ENCODE peak calls at places on chromosomes 11 and 22, in six cellular contexts. T, Z, B, H, U and V are unnamed samples.

GRCh38 chr11:60871378-60872061 is 4.2 kb downstream of the ZP1 start:
- DNase-seq in T (no peak), Z (peak; percentile 38), B (no peak), H (no peak), U (no peak), V (no peak)

GRCh38 chr11:34978236-34979191 is 62.1 kb downstream of the PDHX start:
- DNase-seq in T (no peak), Z (no peak), B (no peak), H (no peak), U (no peak), V (no peak)

GRCh38 chr22:44298331-44299087 is 14.2 kb downstream of the SHISAL1 start:
- DNase-seq in T (no peak), Z (no peak), B (no peak), H (no peak), U (no peak), V (no peak)

GRCh38 chr22:28074526-28074925 is 155.5 kb upstream of the PITPNB start:
- DNase-seq in T (no peak), Z (no peak), B (no peak), H (no peak), U (no peak), V (no peak)

GRCh38 chr11:115425816-115426215 is 78.4 kb downstream of the CADM1 start:
- DNase-seq in T (no peak), Z (no peak), B (no peak), H (no peak), U (no peak), V (no peak)

GRCh38 chr22:41341990-41342389 is 39.8 kb upstream of the TEF start:
- DNase-seq in T (no peak), Z (no peak), B (no peak), H (no peak), U (no peak), V (peak; percentile 8)

GRCh38 chr11:59175104-59175503 is 3.2 kb downstream of the DTX4 start:
- DNase-seq in T (no peak), Z (no peak), B (no peak), H (no peak), U (no peak), V (no peak)

GRCh38 chr11:105489431-105489830 is 120.4 kb upstream of the GRIA4 start:
- DNase-seq in T (no peak), Z (no peak), B (no peak), H (no peak), U (no peak), V (no peak)

GRCh38 chr11:1566381-1567051 is 5.6 kb downstream of the DUSP8 start:
- DNase-seq in T (no peak), Z (no peak), B (no peak), H (no peak), U (no peak), V (no peak)

GRCh38 chr11:35618497-35619029 is 303 bp downstream of the FJX1 start:
- DNase-seq in T (no peak), Z (no peak), B (no peak), H (no peak), U (no peak), V (no peak)

GRCh38 chr11:13277719-13278619 is at the start of gene BMAL1:
- DNase-seq in T (no peak), Z (no peak), B (no peak), H (no peak), U (peak; percentile 55), V (peak; percentile 16)

GRCh38 chr22:31085493-31085824 is 4.3 kb downstream of the SMTN start:
- DNase-seq in T (no peak), Z (no peak), B (no peak), H (peak; percentile 64), U (no peak), V (no peak)

GRCh38 chr11:75789521-75789920 is 20.9 kb downstream of the DGAT2 start:
- DNase-seq in T (no peak), Z (no peak), B (no peak), H (no peak), U (no peak), V (no peak)

GRCh38 chr11:130710442-130711101 is 205.7 kb downstream of the SNX19 start:
- DNase-seq in T (no peak), Z (peak; percentile 71), B (peak; percentile 59), H (no peak), U (no peak), V (no peak)

GRCh38 chr11:121577106-121577505 is 124.3 kb upstream of the SORL1-AS1 start:
- DNase-seq in T (no peak), Z (no peak), B (no peak), H (no peak), U (no peak), V (no peak)

GRCh38 chr11:77035580-77035979 is 1.4 kb downstream of the B3GNT6 start:
- DNase-seq in T (no peak), Z (no peak), B (no peak), H (no peak), U (no peak), V (no peak)

GRCh38 chr11:27355575-27356104 is 7.4 kb downstream of the CCDC34 start:
- DNase-seq in T (no peak), Z (no peak), B (no peak), H (no peak), U (no peak), V (no peak)

GRCh38 chr11:66543263-66544107 is 2.4 kb downstream of the ZDHHC24 start:
- DNase-seq in T (no peak), Z (peak; percentile 47), B (no peak), H (no peak), U (peak; percentile 70), V (no peak)

GRCh38 chr22:25692965-25693565 is 48.9 kb upstream of the MYO18B start:
- DNase-seq in T (no peak), Z (no peak), B (no peak), H (no peak), U (no peak), V (no peak)

GRCh38 chr11:113174862-113175261 is 139.5 kb upstream of the TTC12 start:
- DNase-seq in T (no peak), Z (no peak), B (no peak), H (no peak), U (no peak), V (no peak)

GRCh38 chr22:18968011-18968749 is 32.1 kb upstream of the PRODH start:
- DNase-seq in T (no peak), Z (peak; percentile 22), B (no peak), H (no peak), U (no peak), V (no peak)

GRCh38 chr22:35116817-35117216 is 50.9 kb downstream of the ISX start:
- DNase-seq in T (no peak), Z (no peak), B (no peak), H (no peak), U (no peak), V (no peak)

DNA sequence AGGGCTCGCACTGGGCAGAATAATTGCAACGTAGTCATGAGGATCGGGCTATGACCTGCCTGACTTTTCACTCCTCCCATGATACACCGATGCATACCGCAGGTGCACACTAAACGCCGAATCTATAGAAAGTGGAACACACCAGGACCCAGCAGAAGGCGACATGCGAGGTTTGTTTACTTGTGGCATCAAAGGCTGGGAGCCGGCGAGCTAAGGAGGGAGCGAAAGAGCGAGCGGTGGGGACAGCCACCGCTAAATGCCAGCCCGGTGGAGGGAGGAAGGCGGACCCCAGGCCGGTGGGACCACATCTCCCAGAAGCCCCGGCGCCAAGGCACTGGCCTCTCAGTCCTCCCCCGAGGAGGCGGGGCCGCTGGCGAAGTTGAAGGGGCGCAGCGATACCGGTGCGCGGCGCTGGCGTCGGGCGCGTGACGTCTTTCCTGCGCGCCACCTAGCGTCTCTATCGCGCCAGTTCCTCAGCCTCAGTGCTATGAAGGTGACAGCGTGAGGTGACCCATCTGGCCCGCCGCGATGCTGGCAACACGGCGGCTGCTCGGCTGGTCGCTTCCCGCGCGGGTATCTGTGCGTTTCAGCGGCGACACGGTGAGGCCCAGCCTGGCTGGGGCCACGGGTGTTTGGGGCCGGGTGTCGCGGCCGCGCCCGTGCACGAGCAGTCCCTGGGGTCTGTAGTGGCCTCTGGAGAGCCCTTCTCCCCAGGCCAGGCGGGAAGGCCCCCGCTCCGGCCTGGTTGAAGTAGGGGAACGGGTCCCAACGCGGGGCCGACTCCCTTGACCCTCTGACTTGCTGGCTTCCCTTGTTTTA is at the start of gene NDUFV1:
- DNase-seq in T (peak; percentile 96), Z (peak; percentile 85), B (peak; percentile 65), H (peak; percentile 92), U (peak; percentile 96), V (peak; percentile 77)
- TF ChIP-seq CTCF in T (peak; percentile 75), Z (peak; percentile 56), B (peak; percentile 44), H (peak; percentile 72), U (peak; percentile 59), V (peak; percentile 71)

GRCh38 chr11:3837793-3838192 is 3.0 kb downstream of the RHOG start:
- DNase-seq in T (peak; percentile 73), Z (no peak), B (no peak), H (no peak), U (no peak), V (no peak)
- H3K4me3 ChIP-seq in T (no peak overlapping the region), Z (no peak overlapping the region), B (no peak overlapping the region), H (no peak overlapping the region), U (peak overlapping the region; percentile 95), V (peak overlapping the region; percentile 74)

GRCh38 chr11:44258839-44259420 is 51.0 kb downstream of the ALX4 start:
- DNase-seq in T (no peak), Z (no peak), B (no peak), H (no peak), U (no peak), V (no peak)

GRCh38 chr11:44255406-44256071 is 54.4 kb downstream of the ALX4 start:
- DNase-seq in T (no peak), Z (no peak), B (no peak), H (no peak), U (no peak), V (no peak)

GRCh38 chr11:44258190-44258489 is 51.8 kb downstream of the ALX4 start:
- DNase-seq in T (no peak), Z (no peak), B (no peak), H (no peak), U (no peak), V (no peak)

GRCh38 chr11:44256673-44257291 is 53.2 kb downstream of the ALX4 start:
- DNase-seq in T (peak; percentile 54), Z (no peak), B (no peak), H (no peak), U (no peak), V (no peak)

DNA sequence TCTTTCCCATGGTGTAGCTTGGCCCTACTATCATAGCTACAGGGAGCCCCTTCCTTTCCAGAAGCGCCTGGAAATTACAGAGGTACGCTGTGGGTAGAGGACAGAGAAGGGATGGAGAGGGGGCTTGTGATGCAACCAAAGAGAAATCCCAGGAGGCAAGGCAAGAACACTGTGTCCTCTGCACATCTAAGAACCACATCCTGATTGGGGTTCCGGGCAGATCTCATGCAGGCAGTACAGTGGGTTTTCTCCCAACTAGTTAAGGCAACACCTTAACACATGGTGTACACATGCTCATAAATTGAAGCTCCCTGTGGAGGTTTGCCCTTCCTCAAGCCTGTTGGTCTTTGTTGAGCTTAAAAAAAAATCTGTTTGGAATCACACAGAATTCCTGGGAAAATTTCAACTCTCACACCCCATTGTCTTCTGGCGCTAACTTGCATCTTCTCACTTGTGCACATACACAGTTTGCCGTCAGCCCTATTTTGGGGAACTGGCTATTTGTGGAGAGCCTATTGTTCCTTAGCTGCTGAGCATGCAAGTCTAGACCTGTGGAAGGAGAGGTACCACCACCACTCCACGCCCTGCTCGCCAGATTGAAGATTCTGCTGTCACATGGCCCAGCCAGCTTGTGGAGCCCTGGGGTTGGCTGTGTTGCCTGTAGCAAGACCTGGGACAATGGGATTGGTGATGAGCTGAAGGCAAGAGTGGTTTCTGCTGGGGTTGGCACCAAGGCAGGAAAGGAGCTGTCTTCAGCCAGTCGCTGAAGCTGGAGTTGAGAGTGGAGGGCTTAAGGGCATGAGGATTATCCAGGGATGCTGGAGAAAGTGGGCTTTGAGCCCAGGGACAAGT is 52.4 kb downstream of the ALX4 start:
- DNase-seq in T (peak; percentile 50), Z (no peak), B (no peak), H (no peak), U (no peak), V (no peak)
- TF ChIP-seq CTCF in T (no peak), Z (no peak), B (no peak), H (no peak), U (no peak), V (no peak)

GRCh38 chr22:20236052-20236717 is 31.9 kb downstream of the RTN4R start:
- DNase-seq in T (no peak), Z (no peak), B (no peak), H (no peak), U (no peak), V (no peak)
- H3K4me3 ChIP-seq in T (no peak overlapping the region), Z (no peak overlapping the region), B (no peak overlapping the region), H (no peak overlapping the region), U (no peak overlapping the region), V (no peak overlapping the region)